ENCODE peak calls at places on chromosomes 2 and 18, in five cellular contexts. One of them, this sample, is unnamed.
A peak's percentile ranks its signal among the peaks of the same experiment; 100 is the strongest.

GRCh38 chr18:78566720-78567119 is 412.9 kb upstream of the SALL3 start:
- DNase-seq in transverse colon: no peak
- DNase-seq in kidney: no peak
- DNase-seq in hepatocyte: no peak
- DNase-seq in cardiac muscle cell: no peak
- DNase-seq in this sample: no peak

GRCh38 chr2:216519154-216519762 is 20.6 kb downstream of the RPL37A start:
- DNase-seq in kidney: no peak
- DNase-seq in cardiac muscle cell: peak; percentile 87
- DNase-seq in hepatocyte: peak; percentile 91
- DNase-seq in transverse colon: peak; percentile 72
- DNase-seq in this sample: peak; percentile 81

GRCh38 chr2:239355139-239355538 is 45.7 kb downstream of the HDAC4 start:
- DNase-seq in transverse colon: no peak
- DNase-seq in kidney: no peak
- DNase-seq in cardiac muscle cell: no peak
- DNase-seq in hepatocyte: no peak
- DNase-seq in this sample: no peak

GRCh38 chr18:10949655-10950054 is 199.7 kb downstream of the PIEZO2 start:
- DNase-seq in transverse colon: no peak
- DNase-seq in cardiac muscle cell: no peak
- DNase-seq in hepatocyte: no peak
- DNase-seq in kidney: no peak
- DNase-seq in this sample: no peak

GRCh38 chr2:74250189-74250631 is 51.8 kb downstream of the MTHFD2 start:
- DNase-seq in cardiac muscle cell: peak; percentile 70
- DNase-seq in kidney: no peak
- DNase-seq in hepatocyte: peak; percentile 73
- DNase-seq in transverse colon: peak; percentile 53
- DNase-seq in this sample: peak; percentile 56

GRCh38 chr2:222483513-222484039 is 59.2 kb downstream of the SGPP2 start:
- DNase-seq in transverse colon: peak; percentile 32
- DNase-seq in cardiac muscle cell: peak; percentile 24
- DNase-seq in hepatocyte: no peak
- DNase-seq in kidney: no peak
- DNase-seq in this sample: no peak

GRCh38 chr2:37366773-37367172 is 22.3 kb downstream of the QPCT start:
- DNase-seq in hepatocyte: no peak
- DNase-seq in transverse colon: no peak
- DNase-seq in cardiac muscle cell: no peak
- DNase-seq in kidney: no peak
- DNase-seq in this sample: no peak

GRCh38 chr18:69878534-69878933 is 69.1 kb downstream of the CD226 start:
- DNase-seq in kidney: no peak
- DNase-seq in cardiac muscle cell: no peak
- DNase-seq in transverse colon: no peak
- DNase-seq in hepatocyte: no peak
- DNase-seq in this sample: no peak

GRCh38 chr2:46846454-46846990 is 69.1 kb downstream of the MCFD2 start:
- DNase-seq in transverse colon: no peak
- DNase-seq in kidney: peak; percentile 40
- DNase-seq in cardiac muscle cell: no peak
- DNase-seq in hepatocyte: no peak
- DNase-seq in this sample: peak; percentile 76

GRCh38 chr18:54389143-54389505 is 31.4 kb downstream of the C18orf54 start:
- DNase-seq in hepatocyte: no peak
- DNase-seq in cardiac muscle cell: no peak
- DNase-seq in transverse colon: no peak
- DNase-seq in kidney: no peak
- DNase-seq in this sample: no peak

GRCh38 chr18:48007955-48008701 is 77.7 kb upstream of the SMAD2 start:
- DNase-seq in hepatocyte: peak; percentile 89
- DNase-seq in transverse colon: peak; percentile 73
- DNase-seq in cardiac muscle cell: peak; percentile 86
- DNase-seq in kidney: peak; percentile 92
- DNase-seq in this sample: peak; percentile 60

GRCh38 chr2:10059016-10059351 is 15.6 kb downstream of the KLF11 start:
- DNase-seq in transverse colon: no peak
- DNase-seq in hepatocyte: no peak
- DNase-seq in kidney: peak; percentile 60
- DNase-seq in cardiac muscle cell: no peak
- DNase-seq in this sample: no peak

GRCh38 chr2:222752731-222753130 is 81.3 kb downstream of the MOGAT1 start:
- DNase-seq in kidney: no peak
- DNase-seq in hepatocyte: no peak
- DNase-seq in transverse colon: no peak
- DNase-seq in cardiac muscle cell: peak; percentile 24
- DNase-seq in this sample: no peak

GRCh38 chr2:151827564-151828142 is 568 bp downstream of the ARL5A start:
- DNase-seq in kidney: peak; percentile 66
- DNase-seq in transverse colon: peak; percentile 24
- DNase-seq in cardiac muscle cell: peak; percentile 40
- DNase-seq in hepatocyte: peak; percentile 43
- DNase-seq in this sample: peak; percentile 15

GRCh38 chr2:241850544-241851324 is 8.0 kb downstream of the PDCD1 start:
- DNase-seq in kidney: no peak
- DNase-seq in transverse colon: no peak
- DNase-seq in hepatocyte: no peak
- DNase-seq in cardiac muscle cell: no peak
- DNase-seq in this sample: no peak

GRCh38 chr2:100895934-100896685 is 76.2 kb downstream of the NPAS2 start:
- DNase-seq in kidney: no peak
- DNase-seq in hepatocyte: no peak
- DNase-seq in cardiac muscle cell: no peak
- DNase-seq in transverse colon: peak; percentile 24
- DNase-seq in this sample: no peak

GRCh38 chr2:17617955-17618354 is 77.5 kb downstream of the VSNL1 start:
- DNase-seq in transverse colon: no peak
- DNase-seq in cardiac muscle cell: no peak
- DNase-seq in kidney: no peak
- DNase-seq in hepatocyte: no peak
- DNase-seq in this sample: no peak

GRCh38 chr2:3285901-3286645 is 91.5 kb downstream of the EIPR1 start:
- DNase-seq in kidney: no peak
- DNase-seq in transverse colon: no peak
- DNase-seq in hepatocyte: no peak
- DNase-seq in cardiac muscle cell: no peak
- DNase-seq in this sample: no peak

GRCh38 chr2:3282056-3282998 is 95.3 kb downstream of the EIPR1 start:
- DNase-seq in cardiac muscle cell: peak; percentile 29
- DNase-seq in transverse colon: no peak
- DNase-seq in kidney: peak; percentile 89
- DNase-seq in hepatocyte: no peak
- DNase-seq in this sample: no peak

GRCh38 chr2:3283206-3283605 is 94.4 kb downstream of the EIPR1 start:
- DNase-seq in kidney: no peak
- DNase-seq in transverse colon: no peak
- DNase-seq in cardiac muscle cell: no peak
- DNase-seq in hepatocyte: no peak
- DNase-seq in this sample: no peak

GRCh38 chr2:3287896-3288295 is 89.7 kb downstream of the EIPR1 start:
- DNase-seq in kidney: no peak
- DNase-seq in cardiac muscle cell: no peak
- DNase-seq in hepatocyte: no peak
- DNase-seq in transverse colon: no peak
- DNase-seq in this sample: no peak

GRCh38 chr2:3284657-3285630 is 92.7 kb downstream of the EIPR1 start:
- DNase-seq in cardiac muscle cell: no peak
- DNase-seq in hepatocyte: no peak
- DNase-seq in transverse colon: no peak
- DNase-seq in kidney: no peak
- DNase-seq in this sample: no peak
- H3K4me3 ChIP-seq in cardiac muscle cell: no peak overlapping the region
- H3K4me3 ChIP-seq in hepatocyte: no peak overlapping the region
- H3K4me3 ChIP-seq in transverse colon: no peak overlapping the region
- H3K4me3 ChIP-seq in kidney: no peak overlapping the region
- H3K4me3 ChIP-seq in this sample: no peak overlapping the region

DNA sequence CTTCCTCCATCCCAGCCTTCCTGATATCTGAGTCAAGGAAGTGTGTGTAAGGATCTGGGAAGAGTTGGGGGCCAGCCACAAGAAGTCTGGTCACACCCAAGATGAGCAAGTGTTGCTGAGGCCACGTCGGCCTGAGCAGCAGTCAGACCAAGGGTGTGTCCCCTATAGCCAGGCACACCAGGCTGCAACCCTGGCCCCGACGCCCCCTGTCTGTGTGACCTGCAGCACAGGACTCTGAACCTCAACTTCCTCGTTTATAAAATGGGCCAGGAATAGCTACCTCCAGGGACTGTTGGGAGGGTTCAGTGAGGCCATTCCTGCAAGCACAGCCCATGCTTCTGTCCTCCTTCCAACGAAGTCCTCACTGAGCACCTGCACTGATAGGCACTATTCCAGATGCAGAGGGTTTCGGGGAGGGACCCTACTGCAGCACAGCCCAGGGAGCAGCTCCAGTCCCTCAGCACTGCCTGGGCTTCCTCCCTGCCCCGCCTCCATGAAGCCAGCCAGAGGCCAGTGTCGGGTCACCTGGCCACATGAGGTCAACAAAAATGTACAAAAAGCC is 13.3 kb downstream of the LIMS2 start:
- DNase-seq in hepatocyte: no peak
- DNase-seq in kidney: peak; percentile 85
- DNase-seq in cardiac muscle cell: no peak
- DNase-seq in transverse colon: peak; percentile 10
- DNase-seq in this sample: no peak
- H3K4me1 ChIP-seq in hepatocyte: peaks cover 11% of the 10 kb centered on the region
- H3K4me1 ChIP-seq in kidney: peaks cover 21% of the 10 kb centered on the region
- H3K4me1 ChIP-seq in cardiac muscle cell: peaks cover 29% of the 10 kb centered on the region
- H3K4me1 ChIP-seq in transverse colon: peaks cover 26% of the 10 kb centered on the region
- H3K4me1 ChIP-seq in this sample: peaks cover 2% of the 10 kb centered on the region

DNA sequence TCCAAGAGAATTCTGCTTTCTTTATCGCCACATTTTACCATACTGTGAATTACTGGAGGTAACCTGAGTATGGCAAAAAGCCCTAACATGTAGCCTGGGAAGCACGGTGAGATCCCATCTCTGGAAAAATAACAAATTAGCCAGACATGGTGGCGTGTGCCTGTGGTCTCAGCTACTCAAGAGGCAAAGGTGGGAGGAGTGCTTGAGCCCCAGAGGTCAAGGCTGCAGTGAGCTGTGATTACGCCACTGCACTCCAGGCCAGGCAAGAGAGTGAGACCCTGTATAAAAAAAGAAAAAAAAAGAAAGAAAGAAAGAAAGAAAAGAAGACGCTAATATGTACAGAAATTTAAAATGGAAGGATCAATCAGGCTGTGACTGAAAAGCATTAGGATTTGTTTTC is 57.7 kb upstream of the SESTD1 start:
- DNase-seq in hepatocyte: no peak
- DNase-seq in transverse colon: no peak
- DNase-seq in kidney: no peak
- DNase-seq in cardiac muscle cell: no peak
- DNase-seq in this sample: no peak
- H3K4me3 ChIP-seq in hepatocyte: no peak overlapping the region
- H3K4me3 ChIP-seq in transverse colon: no peak overlapping the region
- H3K4me3 ChIP-seq in kidney: no peak overlapping the region
- H3K4me3 ChIP-seq in cardiac muscle cell: no peak overlapping the region
- H3K4me3 ChIP-seq in this sample: no peak overlapping the region

GRCh38 chr18:51123481-51123880 is 74.0 kb downstream of the MEX3C start:
- DNase-seq in kidney: no peak
- DNase-seq in cardiac muscle cell: no peak
- DNase-seq in transverse colon: no peak
- DNase-seq in hepatocyte: no peak
- DNase-seq in this sample: no peak
- H3K4me1 ChIP-seq in kidney: no peaks in the 10 kb centered on the region
- H3K4me1 ChIP-seq in cardiac muscle cell: no peaks in the 10 kb centered on the region
- H3K4me1 ChIP-seq in transverse colon: no peaks in the 10 kb centered on the region
- H3K4me1 ChIP-seq in hepatocyte: no peaks in the 10 kb centered on the region
- H3K4me1 ChIP-seq in this sample: no peaks in the 10 kb centered on the region

GRCh38 chr18:51134721-51135120 is 62.8 kb downstream of the MEX3C start:
- DNase-seq in kidney: no peak
- DNase-seq in cardiac muscle cell: no peak
- DNase-seq in hepatocyte: no peak
- DNase-seq in transverse colon: no peak
- DNase-seq in this sample: no peak
- H3K4me3 ChIP-seq in kidney: no peak overlapping the region
- H3K4me3 ChIP-seq in cardiac muscle cell: no peak overlapping the region
- H3K4me3 ChIP-seq in hepatocyte: no peak overlapping the region
- H3K4me3 ChIP-seq in transverse colon: no peak overlapping the region
- H3K4me3 ChIP-seq in this sample: no peak overlapping the region

GRCh38 chr2:158728422-158728821 is 66.7 kb upstream of the DAPL1 start:
- DNase-seq in cardiac muscle cell: no peak
- DNase-seq in kidney: peak; percentile 41
- DNase-seq in hepatocyte: no peak
- DNase-seq in transverse colon: no peak
- DNase-seq in this sample: no peak

GRCh38 chr2:158729873-158730620 is 65.1 kb upstream of the DAPL1 start:
- DNase-seq in transverse colon: no peak
- DNase-seq in kidney: peak; percentile 58
- DNase-seq in cardiac muscle cell: no peak
- DNase-seq in hepatocyte: no peak
- DNase-seq in this sample: no peak

GRCh38 chr2:158733430-158733755 is 61.7 kb upstream of the DAPL1 start:
- DNase-seq in kidney: no peak
- DNase-seq in hepatocyte: no peak
- DNase-seq in transverse colon: no peak
- DNase-seq in cardiac muscle cell: no peak
- DNase-seq in this sample: no peak

GRCh38 chr2:158732573-158733429 is 62.3 kb upstream of the DAPL1 start:
- DNase-seq in kidney: no peak
- DNase-seq in cardiac muscle cell: no peak
- DNase-seq in hepatocyte: no peak
- DNase-seq in transverse colon: no peak
- DNase-seq in this sample: no peak

GRCh38 chr2:158730621-158730905 is 64.6 kb upstream of the DAPL1 start:
- DNase-seq in hepatocyte: no peak
- DNase-seq in kidney: peak; percentile 31
- DNase-seq in cardiac muscle cell: no peak
- DNase-seq in transverse colon: no peak
- DNase-seq in this sample: no peak
- H3K4me1 ChIP-seq in hepatocyte: no peaks in the 10 kb centered on the region
- H3K4me1 ChIP-seq in kidney: peaks cover 2% of the 10 kb centered on the region
- H3K4me1 ChIP-seq in cardiac muscle cell: no peaks in the 10 kb centered on the region
- H3K4me1 ChIP-seq in transverse colon: no peaks in the 10 kb centered on the region
- H3K4me1 ChIP-seq in this sample: no peaks in the 10 kb centered on the region

This sample was measured in small intestine.